ENCODE peak calls at places on chromosomes 12 and 14, in ten cellular contexts. H is ovary, P is HS-27A, W is GM04504, Y is EH, V is PC-3, U is Daoy, Z is islet precursor cell, Q is spleen, K is NCI-H1092. S is an unnamed sample.

GRCh38 chr12:6307521-6307920 is 3.0 kb upstream of the PLEKHG6 start:
- DNase-seq in H (no peak), P (no peak), W (no peak), Y (no peak), V (no peak), U (no peak), Z (peak), Q (peak), K (no peak), S (no peak)

GRCh38 chr12:113149361-113150150 is at the start of gene CFAP73:
- DNase-seq in H (no peak), P (peak), W (peak), Y (peak), V (peak), U (peak), Z (peak), Q (no peak), K (peak), S (peak)

GRCh38 chr14:21997300-21997699 is 323.7 kb upstream of the OR4E1 start:
- DNase-seq in H (no peak), P (no peak), W (no peak), Y (no peak), V (peak), U (peak), Z (peak), Q (no peak), K (no peak), S (peak)

GRCh38 chr12:13505224-13505623 is 308.7 kb downstream of the EMP1 start:
- DNase-seq in H (no peak), P (no peak), W (no peak), Y (no peak), V (no peak), U (no peak), Z (no peak), Q (no peak), K (no peak), S (no peak)

GRCh38 chr12:23909559-23909958 is 39.9 kb downstream of the SOX5 start:
- DNase-seq in H (no peak), P (no peak), W (no peak), Y (no peak), V (no peak), U (no peak), Z (no peak), Q (no peak), K (no peak), S (no peak)

GRCh38 chr14:32627545-32628298 is 298.6 kb downstream of the AKAP6 start:
- DNase-seq in H (no peak), P (no peak), W (no peak), Y (no peak), V (no peak), U (no peak), Z (no peak), Q (no peak), K (no peak), S (no peak)

GRCh38 chr12:6341439-6342139 is at the start of gene TNFRSF1A:
- DNase-seq in H (peak), P (no peak), W (no peak), Y (peak), V (peak), U (peak), Z (peak), Q (peak), K (no peak), S (peak)

GRCh38 chr12:45988259-45988658 is 2.1 kb downstream of the SCAF11 start:
- DNase-seq in H (no peak), P (no peak), W (no peak), Y (peak), V (peak), U (no peak), Z (no peak), Q (no peak), K (no peak), S (no peak)

S was measured in endodermal cell.